ENCODE peak calls at places on chromosomes 11 and 22, in nine cellular contexts. One of them, this sample, is unnamed.

GRCh38 chr11:104830080-104830479 is 68.2 kb downstream of the CASP12 start:
- DNase-seq in HFF-Myc: no peak
- DNase-seq in stimulated activated naive CD8-positive, alpha-beta T cell treated with anti-CD3 and anti-CD28 coated beads, Interleukin-15, Interleukin-2, amounts not matched to agents 100 U/mL and 50 U/mL, for 24 hours: no peak
- DNase-seq in retina: no peak
- DNase-seq in activated naive CD4-positive, alpha-beta T cell treated with anti-CD3 and anti-CD28 coated beads, Interleukin-2, amount 50 U/mL, for 72 hours: no peak
- DNase-seq in stimulated activated CD8-positive, alpha-beta memory T cell treated with anti-CD3 and anti-CD28 coated beads, Interleukin-2, amount 100 ng/mL, for 1 hour: no peak
- DNase-seq in GM10248: no peak
- DNase-seq in activated naive CD8-positive, alpha-beta T cell treated with anti-CD3 and anti-CD28 coated beads for 36 hours: no peak
- DNase-seq in cardiac muscle cell: no peak
- DNase-seq in this sample: no peak

GRCh38 chr22:18121436-18122253 is 11.0 kb downstream of the TUBA8 start:
- DNase-seq in HFF-Myc: no peak
- DNase-seq in stimulated activated naive CD8-positive, alpha-beta T cell treated with anti-CD3 and anti-CD28 coated beads, Interleukin-15, Interleukin-2, amounts not matched to agents 100 U/mL and 50 U/mL, for 24 hours: no peak
- DNase-seq in retina: no peak
- DNase-seq in activated naive CD4-positive, alpha-beta T cell treated with anti-CD3 and anti-CD28 coated beads, Interleukin-2, amount 50 U/mL, for 72 hours: no peak
- DNase-seq in stimulated activated CD8-positive, alpha-beta memory T cell treated with anti-CD3 and anti-CD28 coated beads, Interleukin-2, amount 100 ng/mL, for 1 hour: no peak
- DNase-seq in GM10248: no peak
- DNase-seq in activated naive CD8-positive, alpha-beta T cell treated with anti-CD3 and anti-CD28 coated beads for 36 hours: no peak
- DNase-seq in cardiac muscle cell: no peak
- DNase-seq in this sample: no peak

GRCh38 chr11:64745523-64746328 is 1.8 kb upstream of the RASGRP2 start:
- DNase-seq in HFF-Myc: no peak
- DNase-seq in stimulated activated naive CD8-positive, alpha-beta T cell treated with anti-CD3 and anti-CD28 coated beads, Interleukin-15, Interleukin-2, amounts not matched to agents 100 U/mL and 50 U/mL, for 24 hours: peak; percentile 74
- DNase-seq in retina: peak; percentile 77
- DNase-seq in activated naive CD4-positive, alpha-beta T cell treated with anti-CD3 and anti-CD28 coated beads, Interleukin-2, amount 50 U/mL, for 72 hours: peak; percentile 72
- DNase-seq in stimulated activated CD8-positive, alpha-beta memory T cell treated with anti-CD3 and anti-CD28 coated beads, Interleukin-2, amount 100 ng/mL, for 1 hour: peak; percentile 67
- DNase-seq in GM10248: peak; percentile 80
- DNase-seq in activated naive CD8-positive, alpha-beta T cell treated with anti-CD3 and anti-CD28 coated beads for 36 hours: peak; percentile 77
- DNase-seq in cardiac muscle cell: peak; percentile 91
- DNase-seq in this sample: no peak

GRCh38 chr11:102244681-102245409 is 72.4 kb upstream of the BIRC3 start:
- DNase-seq in HFF-Myc: no peak
- DNase-seq in stimulated activated naive CD8-positive, alpha-beta T cell treated with anti-CD3 and anti-CD28 coated beads, Interleukin-15, Interleukin-2, amounts not matched to agents 100 U/mL and 50 U/mL, for 24 hours: no peak
- DNase-seq in retina: no peak
- DNase-seq in activated naive CD4-positive, alpha-beta T cell treated with anti-CD3 and anti-CD28 coated beads, Interleukin-2, amount 50 U/mL, for 72 hours: no peak
- DNase-seq in stimulated activated CD8-positive, alpha-beta memory T cell treated with anti-CD3 and anti-CD28 coated beads, Interleukin-2, amount 100 ng/mL, for 1 hour: no peak
- DNase-seq in GM10248: no peak
- DNase-seq in activated naive CD8-positive, alpha-beta T cell treated with anti-CD3 and anti-CD28 coated beads for 36 hours: no peak
- DNase-seq in cardiac muscle cell: no peak
- DNase-seq in this sample: no peak

GRCh38 chr22:24707477-24707816 is 67.1 kb downstream of the PIWIL3 start:
- DNase-seq in HFF-Myc: no peak
- DNase-seq in stimulated activated naive CD8-positive, alpha-beta T cell treated with anti-CD3 and anti-CD28 coated beads, Interleukin-15, Interleukin-2, amounts not matched to agents 100 U/mL and 50 U/mL, for 24 hours: no peak
- DNase-seq in retina: no peak
- DNase-seq in activated naive CD4-positive, alpha-beta T cell treated with anti-CD3 and anti-CD28 coated beads, Interleukin-2, amount 50 U/mL, for 72 hours: no peak
- DNase-seq in stimulated activated CD8-positive, alpha-beta memory T cell treated with anti-CD3 and anti-CD28 coated beads, Interleukin-2, amount 100 ng/mL, for 1 hour: no peak
- DNase-seq in GM10248: no peak
- DNase-seq in activated naive CD8-positive, alpha-beta T cell treated with anti-CD3 and anti-CD28 coated beads for 36 hours: no peak
- DNase-seq in cardiac muscle cell: no peak
- DNase-seq in this sample: no peak

GRCh38 chr11:103807806-103808205 is 228.6 kb upstream of the DDI1 start:
- DNase-seq in HFF-Myc: no peak
- DNase-seq in stimulated activated naive CD8-positive, alpha-beta T cell treated with anti-CD3 and anti-CD28 coated beads, Interleukin-15, Interleukin-2, amounts not matched to agents 100 U/mL and 50 U/mL, for 24 hours: no peak
- DNase-seq in retina: no peak
- DNase-seq in activated naive CD4-positive, alpha-beta T cell treated with anti-CD3 and anti-CD28 coated beads, Interleukin-2, amount 50 U/mL, for 72 hours: no peak
- DNase-seq in stimulated activated CD8-positive, alpha-beta memory T cell treated with anti-CD3 and anti-CD28 coated beads, Interleukin-2, amount 100 ng/mL, for 1 hour: no peak
- DNase-seq in GM10248: no peak
- DNase-seq in activated naive CD8-positive, alpha-beta T cell treated with anti-CD3 and anti-CD28 coated beads for 36 hours: no peak
- DNase-seq in cardiac muscle cell: no peak
- DNase-seq in this sample: no peak

GRCh38 chr22:38479096-38479840 is 11.4 kb downstream of the KDELR3 start:
- DNase-seq in HFF-Myc: no peak
- DNase-seq in stimulated activated naive CD8-positive, alpha-beta T cell treated with anti-CD3 and anti-CD28 coated beads, Interleukin-15, Interleukin-2, amounts not matched to agents 100 U/mL and 50 U/mL, for 24 hours: no peak
- DNase-seq in retina: no peak
- DNase-seq in activated naive CD4-positive, alpha-beta T cell treated with anti-CD3 and anti-CD28 coated beads, Interleukin-2, amount 50 U/mL, for 72 hours: no peak
- DNase-seq in stimulated activated CD8-positive, alpha-beta memory T cell treated with anti-CD3 and anti-CD28 coated beads, Interleukin-2, amount 100 ng/mL, for 1 hour: no peak
- DNase-seq in GM10248: no peak
- DNase-seq in activated naive CD8-positive, alpha-beta T cell treated with anti-CD3 and anti-CD28 coated beads for 36 hours: no peak
- DNase-seq in cardiac muscle cell: no peak
- DNase-seq in this sample: no peak

GRCh38 chr11:64558869-64559268 is 32.2 kb upstream of the SLC22A12 start:
- DNase-seq in HFF-Myc: no peak
- DNase-seq in stimulated activated naive CD8-positive, alpha-beta T cell treated with anti-CD3 and anti-CD28 coated beads, Interleukin-15, Interleukin-2, amounts not matched to agents 100 U/mL and 50 U/mL, for 24 hours: no peak
- DNase-seq in retina: no peak
- DNase-seq in activated naive CD4-positive, alpha-beta T cell treated with anti-CD3 and anti-CD28 coated beads, Interleukin-2, amount 50 U/mL, for 72 hours: no peak
- DNase-seq in stimulated activated CD8-positive, alpha-beta memory T cell treated with anti-CD3 and anti-CD28 coated beads, Interleukin-2, amount 100 ng/mL, for 1 hour: no peak
- DNase-seq in GM10248: no peak
- DNase-seq in activated naive CD8-positive, alpha-beta T cell treated with anti-CD3 and anti-CD28 coated beads for 36 hours: no peak
- DNase-seq in cardiac muscle cell: no peak
- DNase-seq in this sample: no peak

GRCh38 chr11:2665747-2666710 is 33.8 kb downstream of the KCNQ1OT1 start:
- DNase-seq in HFF-Myc: no peak
- DNase-seq in stimulated activated naive CD8-positive, alpha-beta T cell treated with anti-CD3 and anti-CD28 coated beads, Interleukin-15, Interleukin-2, amounts not matched to agents 100 U/mL and 50 U/mL, for 24 hours: no peak
- DNase-seq in retina: no peak
- DNase-seq in activated naive CD4-positive, alpha-beta T cell treated with anti-CD3 and anti-CD28 coated beads, Interleukin-2, amount 50 U/mL, for 72 hours: no peak
- DNase-seq in stimulated activated CD8-positive, alpha-beta memory T cell treated with anti-CD3 and anti-CD28 coated beads, Interleukin-2, amount 100 ng/mL, for 1 hour: no peak
- DNase-seq in GM10248: no peak
- DNase-seq in activated naive CD8-positive, alpha-beta T cell treated with anti-CD3 and anti-CD28 coated beads for 36 hours: no peak
- DNase-seq in cardiac muscle cell: peak; percentile 39
- DNase-seq in this sample: no peak

GRCh38 chr22:20552450-20552894 is 45.1 kb downstream of the MED15 start:
- DNase-seq in HFF-Myc: no peak
- DNase-seq in stimulated activated naive CD8-positive, alpha-beta T cell treated with anti-CD3 and anti-CD28 coated beads, Interleukin-15, Interleukin-2, amounts not matched to agents 100 U/mL and 50 U/mL, for 24 hours: no peak
- DNase-seq in retina: peak; percentile 12
- DNase-seq in activated naive CD4-positive, alpha-beta T cell treated with anti-CD3 and anti-CD28 coated beads, Interleukin-2, amount 50 U/mL, for 72 hours: no peak
- DNase-seq in stimulated activated CD8-positive, alpha-beta memory T cell treated with anti-CD3 and anti-CD28 coated beads, Interleukin-2, amount 100 ng/mL, for 1 hour: no peak
- DNase-seq in GM10248: no peak
- DNase-seq in activated naive CD8-positive, alpha-beta T cell treated with anti-CD3 and anti-CD28 coated beads for 36 hours: no peak
- DNase-seq in cardiac muscle cell: no peak
- DNase-seq in this sample: peak; percentile 36

GRCh38 chr22:38490915-38491314 is 15.2 kb downstream of the DDX17 start:
- DNase-seq in HFF-Myc: peak; percentile 40
- DNase-seq in stimulated activated naive CD8-positive, alpha-beta T cell treated with anti-CD3 and anti-CD28 coated beads, Interleukin-15, Interleukin-2, amounts not matched to agents 100 U/mL and 50 U/mL, for 24 hours: no peak
- DNase-seq in retina: no peak
- DNase-seq in activated naive CD4-positive, alpha-beta T cell treated with anti-CD3 and anti-CD28 coated beads, Interleukin-2, amount 50 U/mL, for 72 hours: no peak
- DNase-seq in stimulated activated CD8-positive, alpha-beta memory T cell treated with anti-CD3 and anti-CD28 coated beads, Interleukin-2, amount 100 ng/mL, for 1 hour: no peak
- DNase-seq in GM10248: no peak
- DNase-seq in activated naive CD8-positive, alpha-beta T cell treated with anti-CD3 and anti-CD28 coated beads for 36 hours: no peak
- DNase-seq in cardiac muscle cell: no peak
- DNase-seq in this sample: no peak

GRCh38 chr22:26894766-26895485 is 237.5 kb downstream of the MIAT start:
- DNase-seq in HFF-Myc: peak; percentile 66
- DNase-seq in stimulated activated naive CD8-positive, alpha-beta T cell treated with anti-CD3 and anti-CD28 coated beads, Interleukin-15, Interleukin-2, amounts not matched to agents 100 U/mL and 50 U/mL, for 24 hours: no peak
- DNase-seq in retina: no peak
- DNase-seq in activated naive CD4-positive, alpha-beta T cell treated with anti-CD3 and anti-CD28 coated beads, Interleukin-2, amount 50 U/mL, for 72 hours: no peak
- DNase-seq in stimulated activated CD8-positive, alpha-beta memory T cell treated with anti-CD3 and anti-CD28 coated beads, Interleukin-2, amount 100 ng/mL, for 1 hour: no peak
- DNase-seq in GM10248: no peak
- DNase-seq in activated naive CD8-positive, alpha-beta T cell treated with anti-CD3 and anti-CD28 coated beads for 36 hours: no peak
- DNase-seq in cardiac muscle cell: no peak
- DNase-seq in this sample: peak; percentile 75

GRCh38 chr11:60059052-60059451 is 2.6 kb downstream of the MS4A3 start:
- DNase-seq in HFF-Myc: no peak
- DNase-seq in stimulated activated naive CD8-positive, alpha-beta T cell treated with anti-CD3 and anti-CD28 coated beads, Interleukin-15, Interleukin-2, amounts not matched to agents 100 U/mL and 50 U/mL, for 24 hours: no peak
- DNase-seq in retina: no peak
- DNase-seq in activated naive CD4-positive, alpha-beta T cell treated with anti-CD3 and anti-CD28 coated beads, Interleukin-2, amount 50 U/mL, for 72 hours: no peak
- DNase-seq in stimulated activated CD8-positive, alpha-beta memory T cell treated with anti-CD3 and anti-CD28 coated beads, Interleukin-2, amount 100 ng/mL, for 1 hour: no peak
- DNase-seq in GM10248: no peak
- DNase-seq in activated naive CD8-positive, alpha-beta T cell treated with anti-CD3 and anti-CD28 coated beads for 36 hours: no peak
- DNase-seq in cardiac muscle cell: no peak
- DNase-seq in this sample: no peak

GRCh38 chr22:38873469-38874411 is 1.7 kb upstream of the CBX6 start:
- DNase-seq in HFF-Myc: no peak
- DNase-seq in stimulated activated naive CD8-positive, alpha-beta T cell treated with anti-CD3 and anti-CD28 coated beads, Interleukin-15, Interleukin-2, amounts not matched to agents 100 U/mL and 50 U/mL, for 24 hours: peak; percentile 62
- DNase-seq in retina: no peak
- DNase-seq in activated naive CD4-positive, alpha-beta T cell treated with anti-CD3 and anti-CD28 coated beads, Interleukin-2, amount 50 U/mL, for 72 hours: peak; percentile 86
- DNase-seq in stimulated activated CD8-positive, alpha-beta memory T cell treated with anti-CD3 and anti-CD28 coated beads, Interleukin-2, amount 100 ng/mL, for 1 hour: peak; percentile 48
- DNase-seq in GM10248: peak; percentile 64
- DNase-seq in activated naive CD8-positive, alpha-beta T cell treated with anti-CD3 and anti-CD28 coated beads for 36 hours: peak; percentile 76
- DNase-seq in cardiac muscle cell: no peak
- DNase-seq in this sample: no peak

GRCh38 chr11:10414659-10415058 is 40.4 kb upstream of the AMPD3 start:
- DNase-seq in HFF-Myc: no peak
- DNase-seq in stimulated activated naive CD8-positive, alpha-beta T cell treated with anti-CD3 and anti-CD28 coated beads, Interleukin-15, Interleukin-2, amounts not matched to agents 100 U/mL and 50 U/mL, for 24 hours: no peak
- DNase-seq in retina: no peak
- DNase-seq in activated naive CD4-positive, alpha-beta T cell treated with anti-CD3 and anti-CD28 coated beads, Interleukin-2, amount 50 U/mL, for 72 hours: no peak
- DNase-seq in stimulated activated CD8-positive, alpha-beta memory T cell treated with anti-CD3 and anti-CD28 coated beads, Interleukin-2, amount 100 ng/mL, for 1 hour: no peak
- DNase-seq in GM10248: no peak
- DNase-seq in activated naive CD8-positive, alpha-beta T cell treated with anti-CD3 and anti-CD28 coated beads for 36 hours: peak; percentile 9
- DNase-seq in cardiac muscle cell: no peak
- DNase-seq in this sample: no peak

GRCh38 chr22:41197808-41198585 is 7.1 kb upstream of the L3MBTL2 start:
- DNase-seq in HFF-Myc: no peak
- DNase-seq in stimulated activated naive CD8-positive, alpha-beta T cell treated with anti-CD3 and anti-CD28 coated beads, Interleukin-15, Interleukin-2, amounts not matched to agents 100 U/mL and 50 U/mL, for 24 hours: peak; percentile 67
- DNase-seq in retina: peak; percentile 47
- DNase-seq in activated naive CD4-positive, alpha-beta T cell treated with anti-CD3 and anti-CD28 coated beads, Interleukin-2, amount 50 U/mL, for 72 hours: no peak
- DNase-seq in stimulated activated CD8-positive, alpha-beta memory T cell treated with anti-CD3 and anti-CD28 coated beads, Interleukin-2, amount 100 ng/mL, for 1 hour: peak; percentile 25
- DNase-seq in GM10248: no peak
- DNase-seq in activated naive CD8-positive, alpha-beta T cell treated with anti-CD3 and anti-CD28 coated beads for 36 hours: peak; percentile 65
- DNase-seq in cardiac muscle cell: peak; percentile 41
- DNase-seq in this sample: no peak

GRCh38 chr22:43636086-43636485 is 176.0 kb downstream of the EFCAB6 start:
- DNase-seq in HFF-Myc: no peak
- DNase-seq in stimulated activated naive CD8-positive, alpha-beta T cell treated with anti-CD3 and anti-CD28 coated beads, Interleukin-15, Interleukin-2, amounts not matched to agents 100 U/mL and 50 U/mL, for 24 hours: no peak
- DNase-seq in retina: no peak
- DNase-seq in activated naive CD4-positive, alpha-beta T cell treated with anti-CD3 and anti-CD28 coated beads, Interleukin-2, amount 50 U/mL, for 72 hours: no peak
- DNase-seq in stimulated activated CD8-positive, alpha-beta memory T cell treated with anti-CD3 and anti-CD28 coated beads, Interleukin-2, amount 100 ng/mL, for 1 hour: no peak
- DNase-seq in GM10248: no peak
- DNase-seq in activated naive CD8-positive, alpha-beta T cell treated with anti-CD3 and anti-CD28 coated beads for 36 hours: no peak
- DNase-seq in cardiac muscle cell: no peak
- DNase-seq in this sample: no peak

GRCh38 chr22:48057116-48057835 is 1294.8 kb downstream of the TBC1D22A start:
- DNase-seq in HFF-Myc: no peak
- DNase-seq in stimulated activated naive CD8-positive, alpha-beta T cell treated with anti-CD3 and anti-CD28 coated beads, Interleukin-15, Interleukin-2, amounts not matched to agents 100 U/mL and 50 U/mL, for 24 hours: no peak
- DNase-seq in retina: no peak
- DNase-seq in activated naive CD4-positive, alpha-beta T cell treated with anti-CD3 and anti-CD28 coated beads, Interleukin-2, amount 50 U/mL, for 72 hours: no peak
- DNase-seq in stimulated activated CD8-positive, alpha-beta memory T cell treated with anti-CD3 and anti-CD28 coated beads, Interleukin-2, amount 100 ng/mL, for 1 hour: no peak
- DNase-seq in GM10248: no peak
- DNase-seq in activated naive CD8-positive, alpha-beta T cell treated with anti-CD3 and anti-CD28 coated beads for 36 hours: no peak
- DNase-seq in cardiac muscle cell: no peak
- DNase-seq in this sample: no peak